ENCODE peak calls at places on chromosomes 7 and 10, in eight cellular contexts. M is fibroblast of lung; Q is GM10248; Z is HFFc6; W is CD4-positive, alpha-beta T cell; N is PC-9; G is fibroblast of mammary gland; H is thyroid gland. U is an unnamed sample.

GRCh38 chr7:20647908-20648776 is 32.7 kb downstream of the ABCB5 start:
- DNase-seq in G (peak; percentile 14), H (no peak), Z (no peak), M (peak; percentile 34), Q (no peak), N (peak; percentile 35), W (no peak), U (peak; percentile 6)

GRCh38 chr10:104332243-104333036 is 5.8 kb downstream of the ITPRIP start:
- DNase-seq in N (no peak), Z (no peak), M (peak; percentile 53), H (no peak), G (peak; percentile 38), W (no peak), Q (no peak), U (no peak)

GRCh38 chr10:44249490-44249889 is 135.4 kb downstream of the CXCL12 start:
- DNase-seq in M (no peak), G (no peak), H (no peak), W (no peak), Z (no peak), Q (no peak), N (no peak), U (no peak)

GRCh38 chr7:47371733-47372368 is 210.1 kb downstream of the TNS3 start:
- DNase-seq in Z (no peak), M (peak; percentile 75), G (peak; percentile 47), N (peak; percentile 53), Q (no peak), H (peak; percentile 96), W (no peak), U (no peak)

GRCh38 chr7:17706734-17707133 is 233.6 kb downstream of the SNX13 start:
- DNase-seq in G (peak; percentile 78), Q (peak; percentile 35), Z (peak; percentile 53), H (peak; percentile 39), W (no peak), N (peak; percentile 52), M (peak; percentile 66), U (peak; percentile 47)

GRCh38 chr10:46019541-46020343 is 10.7 kb downstream of the NCOA4 start:
- DNase-seq in N (no peak), Q (no peak), W (no peak), M (no peak), H (no peak), Z (no peak), G (no peak), U (no peak)

GRCh38 chr10:77620731-77621130 is 16.9 kb downstream of the KCNMA1 start:
- DNase-seq in Z (no peak), N (no peak), M (no peak), Q (no peak), G (no peak), W (no peak), H (no peak), U (no peak)

GRCh38 chr7:106068986-106069385 is 43.1 kb downstream of the SYPL1 start:
- DNase-seq in G (peak; percentile 13), M (peak; percentile 25), Q (no peak), H (no peak), Z (no peak), N (peak; percentile 71), W (no peak), U (no peak)

GRCh38 chr10:87656431-87657072 is 3.1 kb upstream of the PAPSS2 start:
- DNase-seq in Q (peak; percentile 63), Z (no peak), G (peak; percentile 60), N (no peak), W (no peak), M (peak; percentile 46), H (no peak), U (peak; percentile 27)

GRCh38 chr7:4689668-4690067 is 7.6 kb downstream of the FOXK1 start:
- DNase-seq in G (no peak), H (peak; percentile 38), Q (peak; percentile 46), M (no peak), W (no peak), N (no peak), Z (no peak), U (no peak)

GRCh38 chr10:782751-783648 is 93.5 kb upstream of the DIP2C start:
- DNase-seq in W (peak; percentile 17), Q (peak; percentile 8), N (no peak), M (no peak), H (no peak), Z (no peak), G (no peak), U (peak; percentile 2)

GRCh38 chr7:1848013-1848640 is 178.1 kb downstream of the ELFN1 start:
- DNase-seq in H (no peak), G (no peak), M (no peak), Z (no peak), W (no peak), Q (no peak), N (no peak), U (no peak)

GRCh38 chr7:129615018-129615417 is 3.5 kb downstream of the NRF1 start:
- DNase-seq in Z (no peak), N (no peak), G (peak; percentile 21), W (no peak), H (no peak), Q (peak; percentile 51), M (peak; percentile 28), U (no peak)

GRCh38 chr7:30549933-30550493 is 44.7 kb upstream of the GARS1 start:
- DNase-seq in N (peak; percentile 19), W (no peak), H (no peak), Q (no peak), Z (no peak), M (no peak), G (peak; percentile 15), U (no peak)

GRCh38 chr10:61404771-61405170 is 48.4 kb downstream of the TMEM26 start:
- DNase-seq in Q (no peak), G (peak; percentile 61), Z (peak; percentile 45), H (no peak), N (no peak), W (no peak), M (peak; percentile 93), U (no peak)

GRCh38 chr10:12484945-12485805 is 135.8 kb downstream of the CAMK1D start:
- DNase-seq in M (no peak), H (peak; percentile 43), Z (no peak), N (no peak), Q (peak; percentile 80), G (no peak), W (peak; percentile 48), U (peak; percentile 21)

DNA sequence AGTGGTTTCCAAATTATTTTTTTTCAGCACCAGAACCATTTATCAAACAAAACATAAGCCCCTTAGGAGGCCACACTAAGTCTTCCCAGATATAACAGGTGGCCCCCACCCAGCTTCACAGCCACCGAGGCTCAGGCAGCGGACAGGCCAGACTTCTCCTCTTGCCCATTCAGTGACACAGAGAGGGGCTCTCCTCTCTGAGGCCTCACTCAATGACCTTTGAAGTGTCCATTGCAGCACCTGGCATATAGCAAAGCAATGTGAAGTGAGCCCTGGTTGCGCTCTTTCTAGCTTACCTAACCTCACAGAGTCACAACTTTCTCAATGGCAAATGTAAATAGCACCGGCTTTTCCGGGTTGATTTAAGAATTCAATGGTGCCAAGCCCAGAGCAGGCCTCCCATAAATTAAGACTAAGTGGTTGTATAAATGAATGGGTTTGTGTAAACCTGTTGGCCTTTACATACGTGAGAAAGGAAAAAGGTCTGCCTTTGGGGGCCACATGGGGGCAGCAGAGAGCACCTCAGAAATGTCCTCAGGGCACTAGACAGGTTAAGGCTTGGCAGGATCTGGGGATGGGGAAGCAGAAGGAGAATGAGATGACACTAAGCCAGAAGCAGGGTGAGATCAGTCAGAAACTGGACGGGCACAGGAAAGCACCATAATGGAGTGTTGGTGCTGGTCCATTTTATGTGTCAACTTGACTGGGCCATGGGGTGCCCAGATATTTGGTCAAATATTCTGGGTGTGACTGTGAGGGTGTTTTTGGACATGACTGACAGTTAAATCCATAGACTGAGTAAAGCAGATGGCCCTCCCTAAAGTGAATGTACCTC is 59.1 kb downstream of the FRMPD2 start:
- DNase-seq in W (no peak), M (peak; percentile 17), N (peak; percentile 76), G (peak; percentile 30), Z (peak; percentile 7), Q (peak; percentile 48), H (peak; percentile 52), U (peak; percentile 72)
- TF ChIP-seq CTCF in W (peak; percentile 52), M (peak; percentile 82), N (peak; percentile 94), G (peak; percentile 90), Z (peak; percentile 84), Q (peak; percentile 66), H (no peak), U (peak; percentile 89)

GRCh38 chr7:3162286-3162685 is 118.6 kb upstream of the CARD11 start:
- DNase-seq in M (peak; percentile 10), Z (no peak), H (no peak), W (no peak), Q (no peak), G (peak; percentile 33), N (no peak), U (no peak)
- TF ChIP-seq CTCF in M (peak; percentile 49), Z (no peak), H (no peak), W (no peak), Q (no peak), G (peak; percentile 51), N (no peak), U (peak; percentile 39)

GRCh38 chr7:116828281-116828680 is 34.1 kb upstream of the CAPZA2 start:
- DNase-seq in Q (no peak), H (no peak), N (no peak), Z (no peak), G (no peak), W (no peak), M (no peak), U (no peak)
- TF ChIP-seq CTCF in Q (peak; percentile 4), H (no peak), N (no peak), Z (no peak), G (no peak), W (no peak), M (no peak), U (no peak)

GRCh38 chr7:54901840-54902239 is 117.0 kb upstream of the EGFR start:
- DNase-seq in M (no peak), H (no peak), Q (no peak), N (no peak), W (no peak), G (no peak), Z (no peak), U (no peak)

GRCh38 chr7:54906963-54907362 is 111.9 kb upstream of the EGFR start:
- DNase-seq in G (peak; percentile 20), Q (no peak), N (no peak), Z (no peak), H (no peak), M (no peak), W (no peak), U (no peak)

GRCh38 chr7:54904130-54904529 is 114.7 kb upstream of the EGFR start:
- DNase-seq in W (no peak), H (no peak), M (peak; percentile 80), G (peak; percentile 100), Q (no peak), Z (peak; percentile 93), N (no peak), U (no peak)

GRCh38 chr7:54907981-54908380 is 110.8 kb upstream of the EGFR start:
- DNase-seq in G (peak; percentile 11), H (no peak), Q (no peak), Z (no peak), N (no peak), W (no peak), M (no peak), U (no peak)

GRCh38 chr7:54904986-54905385 is 113.8 kb upstream of the EGFR start:
- DNase-seq in Q (no peak), H (no peak), N (no peak), M (no peak), G (peak; percentile 50), Z (no peak), W (no peak), U (no peak)
- TF ChIP-seq CTCF in Q (no peak), H (no peak), N (no peak), M (no peak), G (no peak), Z (no peak), W (no peak), U (no peak)